ENCODE peak calls at places on chromosome 3, in five cellular contexts. L is brain microvascular endothelial cell, Z is fibroblast of villous mesenchyme, K is neural progenitor cell, M is dorsolateral prefrontal cortex. T is an unnamed sample.

GRCh38 chr3:169591983-169592644 is 71.4 kb downstream of the MECOM start:
- DNase-seq in L (no peak), Z (no peak), K (no peak), M (no peak), T (no peak)

GRCh38 chr3:66037330-66037985 is 1.3 kb downstream of the MAGI1 start:
- DNase-seq in L (peak; percentile 38), Z (peak; percentile 57), K (peak; percentile 74), M (peak; percentile 54), T (no peak)

GRCh38 chr3:112759681-112760080 is 87.0 kb downstream of the CD200R1L start:
- DNase-seq in L (no peak), Z (no peak), K (no peak), M (no peak), T (no peak)

GRCh38 chr3:10437995-10438901 is 67.1 kb downstream of the ATP2B2 start:
- DNase-seq in L (peak; percentile 96), Z (peak; percentile 7), K (no peak), M (no peak), T (peak; percentile 64)

GRCh38 chr3:108103040-108103751 is 12.4 kb upstream of the CD47 start:
- DNase-seq in L (no peak), Z (no peak), K (no peak), M (no peak), T (no peak)

GRCh38 chr3:8457039-8457438 is 44.6 kb upstream of the LMCD1 start:
- DNase-seq in L (no peak), Z (no peak), K (no peak), M (no peak), T (no peak)

GRCh38 chr3:186461141-186461540 is 83.0 kb downstream of the CRYGS start:
- DNase-seq in L (peak; percentile 62), Z (peak; percentile 15), K (no peak), M (no peak), T (peak; percentile 8)

GRCh38 chr3:18789734-18790133 is 358.6 kb upstream of the KCNH8 start:
- DNase-seq in L (no peak), Z (no peak), K (no peak), M (no peak), T (no peak)

GRCh38 chr3:39260957-39261356 is 18.9 kb downstream of the CX3CR1 start:
- DNase-seq in L (peak; percentile 93), Z (peak; percentile 93), K (no peak), M (no peak), T (peak; percentile 73)

GRCh38 chr3:119085070-119085439 is 50.4 kb upstream of the IGSF11 start:
- DNase-seq in L (no peak), Z (no peak), K (no peak), M (no peak), T (no peak)

GRCh38 chr3:97613139-97613538 is 151.4 kb upstream of the ARL6 start:
- DNase-seq in L (no peak), Z (no peak), K (no peak), M (no peak), T (no peak)

GRCh38 chr3:84946240-84946639 is 12.5 kb upstream of the CADM2 start:
- DNase-seq in L (no peak), Z (no peak), K (peak; percentile 23), M (no peak), T (no peak)

DNA sequence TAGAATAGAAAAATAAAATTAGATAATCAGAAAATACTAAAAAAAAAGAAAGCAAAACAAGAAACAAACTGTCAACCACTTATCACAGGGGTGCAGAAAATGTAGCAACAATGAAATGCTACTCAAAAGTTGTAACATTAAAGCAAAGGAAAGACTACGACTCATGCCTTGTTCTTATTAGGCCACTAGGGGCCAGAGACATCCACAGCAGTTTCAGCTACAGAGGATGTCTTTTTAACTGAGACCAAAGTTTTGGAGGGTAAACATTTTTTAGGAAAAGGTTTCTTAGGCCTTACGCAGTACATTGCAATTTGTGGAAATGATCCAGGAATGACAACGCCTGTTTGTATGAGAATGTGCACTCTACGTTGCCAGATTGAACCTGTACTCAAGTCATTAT is 15.4 kb upstream of the CADM2 start:
- DNase-seq in L (no peak), Z (no peak), K (peak; percentile 39), M (no peak), T (no peak)
- TF ChIP-seq CTCF in L (peak; percentile 7), Z (no peak), K (peak; percentile 65), M (peak; percentile 48), T (no peak)

GRCh38 chr3:46380471-46381215 is 9.9 kb downstream of the CCR5 start:
- DNase-seq in L (no peak), Z (peak; percentile 12), K (no peak), M (no peak), T (no peak)
- H3K4me3 ChIP-seq in L (no peak overlapping the region), Z (no peak overlapping the region), K (no peak overlapping the region), M (no peak overlapping the region), T (no peak overlapping the region)

GRCh38 chr3:31908391-31909097 is 72.5 kb downstream of the OSBPL10 start:
- DNase-seq in L (no peak), Z (no peak), K (no peak), M (no peak), T (no peak)
- TF ChIP-seq CTCF in L (peak; percentile 48), Z (peak; percentile 29), K (no peak), M (no peak), T (peak; percentile 9)

GRCh38 chr3:178705925-178706324 is 169.7 kb downstream of the KCNMB2 start:
- DNase-seq in L (peak; percentile 36), Z (peak; percentile 57), K (no peak), M (no peak), T (peak; percentile 78)

GRCh38 chr3:178706411-178706810 is 170.2 kb downstream of the KCNMB2 start:
- DNase-seq in L (no peak), Z (peak; percentile 47), K (no peak), M (no peak), T (no peak)

GRCh38 chr3:178699364-178699763 is 163.1 kb downstream of the KCNMB2 start:
- DNase-seq in L (no peak), Z (no peak), K (no peak), M (no peak), T (no peak)

GRCh38 chr3:178699810-178700209 is 163.6 kb downstream of the KCNMB2 start:
- DNase-seq in L (peak; percentile 35), Z (no peak), K (no peak), M (no peak), T (no peak)

DNA sequence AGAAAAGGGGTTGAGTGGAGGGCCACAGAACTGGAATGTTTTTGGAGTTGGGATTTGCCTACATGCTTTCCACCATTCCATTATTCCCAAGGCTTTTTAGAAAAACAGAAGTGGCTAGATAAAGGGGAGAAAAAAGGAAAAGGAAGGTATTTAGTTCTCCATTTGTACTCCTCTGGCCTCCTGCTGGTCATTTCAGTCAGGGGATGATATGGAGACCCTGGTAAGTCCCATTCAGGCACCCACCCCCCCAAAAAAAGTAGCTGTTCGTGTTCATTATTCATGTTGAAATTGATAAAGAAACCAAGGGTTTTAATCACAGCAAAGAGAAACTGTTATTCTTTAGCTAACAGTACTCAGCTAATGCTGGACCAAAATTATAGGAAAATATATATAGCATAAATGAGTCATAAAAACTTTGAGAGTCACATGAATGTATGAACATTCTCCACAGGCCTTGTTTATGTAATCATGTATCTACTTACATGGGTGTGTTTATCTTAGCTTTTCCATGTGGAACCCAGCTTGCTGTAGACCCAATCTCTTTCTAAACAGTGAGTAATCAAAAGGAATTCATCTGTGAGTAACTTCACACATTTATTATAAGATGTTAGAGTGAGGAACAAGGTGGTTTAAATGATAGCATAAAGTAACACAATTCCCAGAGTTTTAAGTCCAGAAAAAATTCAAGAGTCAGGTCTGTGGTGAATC is 167.2 kb downstream of the KCNMB2 start:
- DNase-seq in L (peak; percentile 85), Z (peak; percentile 96), K (no peak), M (no peak), T (peak; percentile 78)
- H3K4me3 ChIP-seq in L (no peak overlapping the region), Z (no peak overlapping the region), K (no peak overlapping the region), M (no peak overlapping the region), T (no peak overlapping the region)

DNA sequence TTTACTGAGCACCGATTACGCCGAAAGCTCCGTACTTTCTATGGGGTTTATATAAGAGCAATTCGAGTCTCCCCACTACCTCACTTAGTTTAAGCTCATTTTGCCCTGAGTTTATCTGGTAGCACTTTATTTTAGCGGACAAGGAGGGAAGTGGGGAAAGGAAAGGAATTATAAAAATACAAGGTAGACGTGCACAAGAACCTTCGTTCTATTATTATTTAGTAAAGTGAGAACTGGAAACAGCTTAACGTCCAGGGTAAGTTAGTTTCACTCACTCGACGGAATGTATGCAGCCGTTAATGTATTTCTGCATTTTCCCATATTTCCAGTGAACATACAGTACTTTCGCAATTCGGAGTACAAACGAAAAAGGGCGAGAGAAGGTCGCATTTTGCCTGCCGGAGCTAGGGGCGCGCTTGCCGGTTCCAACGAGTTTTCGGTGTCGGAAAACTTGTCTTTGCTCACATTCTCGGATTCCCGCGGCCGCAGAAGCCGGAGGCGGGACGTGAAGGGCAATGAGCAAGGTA is 1.2 kb upstream of the STT3B start:
- DNase-seq in L (peak; percentile 4), Z (peak; percentile 15), K (no peak), M (no peak), T (no peak)
- TF ChIP-seq CTCF in L (peak; percentile 53), Z (peak; percentile 29), K (peak; percentile 36), M (peak; percentile 34), T (peak; percentile 40)

DNA sequence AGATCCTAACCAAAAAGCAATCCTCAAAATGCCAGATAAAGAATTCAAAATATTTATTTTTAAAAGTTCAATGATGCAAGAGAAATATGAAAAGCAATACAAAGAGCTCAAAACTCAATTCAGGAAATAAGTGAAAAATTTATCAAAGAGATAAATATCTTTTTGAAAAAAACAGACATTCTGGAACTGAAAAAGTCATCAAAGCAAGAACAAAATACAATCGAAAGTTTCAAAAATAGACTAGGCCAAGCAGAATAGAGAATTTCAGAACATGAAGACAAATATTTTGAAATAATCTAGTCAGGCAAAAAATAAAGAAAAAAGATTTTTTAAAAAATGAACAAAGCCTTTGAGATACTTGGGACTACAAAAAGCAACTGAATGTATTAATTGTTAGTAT is 83.4 kb upstream of the STT3B start:
- DNase-seq in L (no peak), Z (no peak), K (no peak), M (no peak), T (no peak)
- H3K4me3 ChIP-seq in L (no peak overlapping the region), Z (no peak overlapping the region), K (no peak overlapping the region), M (no peak overlapping the region), T (no peak overlapping the region)

DNA sequence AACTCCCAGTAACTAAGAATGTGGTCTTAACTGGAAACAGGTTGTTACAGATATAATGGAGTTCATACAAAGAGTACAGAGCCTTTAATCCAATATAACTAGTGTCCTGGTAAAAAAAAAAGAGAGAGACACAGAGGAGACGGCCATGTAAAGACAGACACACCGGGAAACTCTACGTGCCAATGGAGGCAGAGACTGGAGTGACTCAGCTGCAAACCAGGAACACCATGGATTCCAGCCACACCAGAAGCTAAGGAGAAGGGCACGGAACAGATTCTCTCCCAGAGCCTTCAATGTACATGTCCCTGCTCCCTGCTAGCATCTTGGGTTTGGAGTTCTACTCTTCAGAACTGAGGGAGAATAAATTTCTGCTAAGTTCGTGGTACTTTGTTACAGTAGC is 4.5 kb downstream of the RNF168 start:
- DNase-seq in L (peak; percentile 65), Z (peak; percentile 46), K (no peak), M (no peak), T (no peak)
- TF ChIP-seq CTCF in L (no peak), Z (no peak), K (no peak), M (no peak), T (no peak)